ENCODE peak calls at places on chromosomes 7 and 10, in five cellular contexts. P is body of pancreas, Q is HCT116, K is suprapubic skin, D is tibial artery. H is an unnamed sample.

GRCh38 chr10:60739581-60739980 is 38.7 kb upstream of the CDK1 start:
- DNase-seq in P (no peak), Q (no peak), K (no peak), D (no peak), H (no peak)

GRCh38 chr10:13351340-13351915 is 3.3 kb upstream of the SEPHS1 start:
- DNase-seq in P (no peak), Q (no peak), K (no peak), D (no peak), H (no peak)

GRCh38 chr7:6106140-6106904 is 75.1 kb downstream of the ANKRD61 start:
- DNase-seq in P (peak; percentile 16), Q (peak; percentile 71), K (peak; percentile 55), D (no peak), H (peak; percentile 43)

GRCh38 chr7:156160811-156161210 is 348.5 kb upstream of the SHH start:
- DNase-seq in P (no peak), Q (peak; percentile 28), K (no peak), D (no peak), H (peak; percentile 23)

GRCh38 chr7:112987171-112987570 is 99.5 kb downstream of the GPR85 start:
- DNase-seq in P (no peak), Q (no peak), K (no peak), D (no peak), H (no peak)

GRCh38 chr7:158124671-158125079 is 462.9 kb downstream of the PTPRN2 start:
- DNase-seq in P (no peak), Q (no peak), K (peak; percentile 57), D (peak; percentile 53), H (no peak)

GRCh38 chr7:148540041-148540738 is 50.4 kb upstream of the C7orf33 start:
- DNase-seq in P (no peak), Q (peak; percentile 4), K (no peak), D (peak; percentile 89), H (peak; percentile 77)

GRCh38 chr10:22252801-22253577 is 35.2 kb upstream of the EBLN1 start:
- DNase-seq in P (no peak), Q (no peak), K (peak; percentile 68), D (peak; percentile 76), H (no peak)

GRCh38 chr7:84176716-84177115 is 17.9 kb downstream of the SEMA3A start:
- DNase-seq in P (no peak), Q (no peak), K (no peak), D (no peak), H (no peak)

GRCh38 chr10:92604841-92605240 is 11.9 kb downstream of the KIF11 start:
- DNase-seq in P (no peak), Q (no peak), K (no peak), D (no peak), H (no peak)

GRCh38 chr10:88042162-88043100 is 179.0 kb downstream of the PTEN start:
- DNase-seq in P (peak; percentile 49), Q (no peak), K (no peak), D (no peak), H (peak; percentile 81)

GRCh38 chr10:123017421-123018165 is 8.8 kb downstream of the ACADSB start:
- DNase-seq in P (no peak), Q (no peak), K (no peak), D (no peak), H (no peak)

GRCh38 chr10:130993612-130994011 is 317.9 kb downstream of the TCERG1L start:
- DNase-seq in P (peak; percentile 0), Q (no peak), K (no peak), D (no peak), H (no peak)

GRCh38 chr7:19589436-19589835 is 119.4 kb downstream of the POLR1F start:
- DNase-seq in P (no peak), Q (no peak), K (no peak), D (no peak), H (no peak)

GRCh38 chr10:513393-513792 is 176.1 kb downstream of the DIP2C start:
- DNase-seq in P (peak; percentile 33), Q (no peak), K (no peak), D (peak; percentile 56), H (no peak)

GRCh38 chr10:60536529-60537114 is 146.9 kb upstream of the ANK3 start:
- DNase-seq in P (no peak), Q (peak; percentile 48), K (no peak), D (no peak), H (no peak)

GRCh38 chr10:51344371-51344770 is 270.1 kb downstream of the PRKG1 start:
- DNase-seq in P (no peak), Q (no peak), K (no peak), D (no peak), H (no peak)

GRCh38 chr10:88540355-88540754 is 42.8 kb downstream of the RNLS start:
- DNase-seq in P (no peak), Q (no peak), K (no peak), D (no peak), H (no peak)

GRCh38 chr7:43758861-43759683 is 592 bp downstream of the BLVRA start:
- DNase-seq in P (peak; percentile 24), Q (no peak), K (no peak), D (no peak), H (no peak)

GRCh38 chr7:43761382-43761781 is 2.9 kb downstream of the BLVRA start:
- DNase-seq in P (no peak), Q (no peak), K (no peak), D (no peak), H (no peak)

GRCh38 chr7:43757073-43757720 is 1.3 kb upstream of the BLVRA start:
- DNase-seq in P (no peak), Q (no peak), K (no peak), D (no peak), H (no peak)

GRCh38 chr7:43756368-43757072 is 2.0 kb upstream of the BLVRA start:
- DNase-seq in P (no peak), Q (no peak), K (no peak), D (no peak), H (no peak)

GRCh38 chr7:43758029-43758860 is at the start of gene BLVRA:
- DNase-seq in P (peak; percentile 66), Q (no peak), K (peak; percentile 81), D (peak; percentile 86), H (no peak)
- H3K27ac ChIP-seq in P (peak within 1 kb of the TSS; percentile 65), Q (peak within 1 kb of the TSS; percentile 18), K (peak within 1 kb of the TSS; percentile 86), D (peak within 1 kb of the TSS; percentile 80), H (peak within 1 kb of the TSS; percentile 36)

DNA sequence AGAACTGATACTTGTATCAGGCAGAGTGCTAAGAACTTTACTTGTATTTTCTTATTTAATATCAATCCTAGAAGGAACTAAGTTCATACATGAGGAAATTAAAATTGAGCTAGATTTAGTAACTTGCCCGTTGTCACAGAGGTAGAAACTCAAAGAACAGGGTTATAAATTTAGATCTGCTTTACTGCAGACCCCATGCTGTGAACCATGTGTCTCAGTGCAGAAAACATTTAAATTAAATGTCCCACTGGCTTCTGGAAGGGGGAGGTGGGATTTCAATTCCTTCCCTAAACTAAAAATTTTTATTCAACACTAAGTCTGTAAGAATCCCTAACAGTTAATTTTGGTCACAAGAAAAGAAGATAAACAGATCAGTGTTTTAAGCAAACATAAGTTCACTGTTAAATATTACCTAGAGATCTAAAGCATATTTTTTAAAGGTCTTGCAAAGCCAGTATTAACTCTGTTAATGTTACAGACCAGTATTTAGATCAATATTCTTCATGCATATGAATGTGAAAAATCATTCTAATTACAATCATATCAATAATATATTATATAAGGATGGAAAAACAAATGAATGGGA is 23.1 kb downstream of the WASL start:
- DNase-seq in P (no peak), Q (no peak), K (no peak), D (no peak), H (no peak)
- H3K4me3 ChIP-seq in P (no peak overlapping the region), Q (no peak overlapping the region), K (no peak overlapping the region), D (no peak overlapping the region), H (no peak overlapping the region)

DNA sequence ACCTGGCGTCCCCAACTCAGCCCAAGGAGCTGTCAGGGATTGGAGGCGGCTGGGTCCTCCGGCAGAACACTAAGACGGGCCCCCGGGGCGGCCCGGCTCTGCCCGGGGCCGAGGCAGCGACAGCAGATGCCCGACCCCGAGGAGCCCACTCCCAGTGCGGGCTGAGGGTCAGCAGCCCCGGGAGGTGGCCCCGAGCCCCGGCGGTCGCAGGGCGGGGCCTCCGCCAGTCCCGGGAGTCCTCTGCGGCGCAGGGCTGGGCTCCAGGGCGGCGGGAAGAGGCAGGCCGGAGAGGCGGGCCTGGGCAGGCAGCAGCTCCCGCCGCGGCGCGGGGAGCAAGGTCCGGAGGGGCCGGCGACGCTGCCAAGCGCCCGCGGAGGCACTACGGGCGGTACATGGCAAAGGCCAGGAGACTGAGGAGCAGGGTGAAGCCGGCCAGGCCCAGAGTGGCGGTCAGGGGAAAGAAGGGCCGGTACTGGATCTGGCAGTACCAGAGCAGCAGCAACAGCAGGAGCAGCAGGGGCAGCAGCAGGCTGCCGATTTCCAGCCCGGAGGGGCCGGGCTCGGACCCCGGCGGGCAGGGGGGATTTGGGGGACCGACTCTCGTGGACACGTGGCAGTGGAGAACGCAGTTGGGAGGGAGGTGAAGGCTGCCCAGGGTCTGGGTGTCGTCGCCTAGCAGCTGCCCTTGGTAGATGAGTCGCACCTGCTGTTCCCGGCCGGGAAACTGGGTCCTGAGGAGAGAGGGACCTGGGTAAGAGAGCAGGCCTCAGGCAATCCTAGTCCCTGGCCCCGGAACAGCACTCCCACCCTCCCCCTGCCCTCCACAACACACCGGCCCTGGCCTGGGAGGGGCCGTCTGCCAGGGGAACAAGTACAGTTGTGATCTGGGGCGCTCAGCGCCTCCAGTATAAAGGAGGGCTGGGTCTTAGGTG is 827 bp upstream of the FASTK start:
- DNase-seq in P (no peak), Q (no peak), K (peak; percentile 74), D (peak; percentile 80), H (no peak)
- H3K4me1 ChIP-seq in P (peaks cover 77% of the 10 kb centered on the region), Q (peaks cover 67% of the 10 kb centered on the region), K (peaks cover 78% of the 10 kb centered on the region), D (peaks cover 61% of the 10 kb centered on the region), H (peaks cover 78% of the 10 kb centered on the region)

GRCh38 chr10:26043469-26043868 is 109.4 kb downstream of the MYO3A start:
- DNase-seq in P (no peak), Q (no peak), K (no peak), D (no peak), H (no peak)
- H3K27ac ChIP-seq in P (no peak overlapping the region), Q (no peak overlapping the region), K (no peak overlapping the region), D (peak overlapping the region; percentile 60), H (no peak overlapping the region)

DNA sequence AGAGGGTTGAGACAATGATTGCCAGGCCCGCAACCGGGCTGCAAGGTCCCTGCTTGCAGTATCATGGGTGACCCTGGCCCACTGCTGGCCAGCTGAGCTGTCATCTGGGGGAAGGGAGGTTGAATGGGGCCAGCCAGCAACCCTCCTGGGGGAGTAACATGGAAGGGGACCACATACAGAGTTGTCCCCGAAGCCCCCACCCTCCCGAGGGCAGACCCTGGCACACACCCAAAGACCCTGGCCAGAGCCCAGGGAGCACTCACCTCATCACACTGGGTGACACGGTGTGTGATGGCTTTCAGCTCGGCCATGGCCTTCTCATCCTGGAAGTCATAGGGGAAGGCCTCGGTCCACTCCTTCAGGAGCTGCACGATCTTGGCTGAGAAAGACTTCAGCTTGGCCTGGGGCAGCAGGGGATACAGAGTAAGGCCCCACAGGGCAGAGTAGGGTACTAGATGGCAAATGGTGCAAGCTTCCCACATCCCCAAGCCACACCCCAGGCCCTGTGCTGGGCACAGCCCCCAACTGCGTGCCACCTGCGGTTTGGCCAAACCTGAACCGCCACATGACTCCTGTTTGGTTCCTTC is 63.4 kb downstream of the CSGALNACT2 start:
- DNase-seq in P (peak; percentile 11), Q (no peak), K (no peak), D (peak; percentile 53), H (peak; percentile 48)
- H3K4me3 ChIP-seq in P (no peak overlapping the region), Q (peak overlapping the region; percentile 75), K (peak overlapping the region; percentile 50), D (no peak overlapping the region), H (no peak overlapping the region)

H was measured in right atrium auricular region.